ENCODE peak calls at places on chromosome 7, in four cellular contexts. Y is H9, I is colonic mucosa, H is right cardiac atrium. P is an unnamed sample.

GRCh38 chr7:42126475-42127231 is 110.4 kb downstream of the GLI3 start:
- DNase-seq in Y (no peak), H (no peak), I (no peak), P (no peak)

GRCh38 chr7:157494506-157495176 is 157.8 kb downstream of the DNAJB6 start:
- DNase-seq in H (no peak), I (no peak), Y (no peak), P (no peak)

GRCh38 chr7:117283371-117283770 is 39.5 kb downstream of the WNT2 start:
- DNase-seq in H (no peak), I (no peak), Y (no peak), P (no peak)

GRCh38 chr7:24395512-24395911 is 111.5 kb downstream of the NPY start:
- DNase-seq in H (no peak), Y (no peak), I (no peak), P (no peak)

GRCh38 chr7:43625453-43625852 is 42.5 kb downstream of the STK17A start:
- DNase-seq in I (no peak), H (no peak), Y (no peak), P (no peak)

GRCh38 chr7:112669306-112669705 is 120.9 kb downstream of the TMEM168 start:
- DNase-seq in H (no peak), Y (no peak), I (no peak), P (no peak)

GRCh38 chr7:81688622-81689411 is 81.0 kb downstream of the HGF start:
- DNase-seq in I (no peak), Y (no peak), H (no peak), P (no peak)

GRCh38 chr7:151452141-151452571 is 12.2 kb upstream of the CRYGN start:
- DNase-seq in H (peak; percentile 26), I (no peak), Y (peak; percentile 25), P (peak; percentile 29)

GRCh38 chr7:29194594-29195417 is at the start of gene CHN2:
- DNase-seq in H (peak; percentile 84), Y (peak; percentile 67), I (peak; percentile 76), P (peak; percentile 70)

GRCh38 chr7:141872931-141873330 is 31.6 kb upstream of the PRSS37 start:
- DNase-seq in I (no peak), H (no peak), Y (no peak), P (no peak)

GRCh38 chr7:79340212-79340611 is 113.3 kb downstream of the MAGI2 start:
- DNase-seq in Y (no peak), I (no peak), H (no peak), P (no peak)

GRCh38 chr7:107528461-107528860 is 35.3 kb downstream of the COG5 start:
- DNase-seq in Y (no peak), H (no peak), I (no peak), P (no peak)

GRCh38 chr7:73418113-73418703 is 15.4 kb upstream of the FZD9 start:
- DNase-seq in H (no peak), I (no peak), Y (no peak), P (no peak)

GRCh38 chr7:21618706-21619105 is 75.9 kb downstream of the DNAH11 start:
- DNase-seq in I (no peak), Y (no peak), H (no peak), P (no peak)

GRCh38 chr7:143244321-143244720 is 18.9 kb upstream of the GSTK1 start:
- DNase-seq in I (no peak), Y (no peak), H (no peak), P (no peak)

GRCh38 chr7:143248781-143249354 is 14.4 kb upstream of the GSTK1 start:
- DNase-seq in Y (no peak), I (peak; percentile 59), H (no peak), P (no peak)

GRCh38 chr7:143250199-143250598 is 13.0 kb upstream of the GSTK1 start:
- DNase-seq in H (no peak), I (no peak), Y (no peak), P (no peak)

GRCh38 chr7:143245123-143245522 is 18.1 kb upstream of the GSTK1 start:
- DNase-seq in H (no peak), I (no peak), Y (no peak), P (no peak)

GRCh38 chr7:143247372-143247771 is 15.9 kb upstream of the GSTK1 start:
- DNase-seq in Y (no peak), I (no peak), H (no peak), P (no peak)
- H3K4me1 ChIP-seq in Y (no peaks in the 10 kb centered on the region), I (peaks cover 11% of the 10 kb centered on the region), H (no peaks in the 10 kb centered on the region), P (no peaks in the 10 kb centered on the region)

DNA sequence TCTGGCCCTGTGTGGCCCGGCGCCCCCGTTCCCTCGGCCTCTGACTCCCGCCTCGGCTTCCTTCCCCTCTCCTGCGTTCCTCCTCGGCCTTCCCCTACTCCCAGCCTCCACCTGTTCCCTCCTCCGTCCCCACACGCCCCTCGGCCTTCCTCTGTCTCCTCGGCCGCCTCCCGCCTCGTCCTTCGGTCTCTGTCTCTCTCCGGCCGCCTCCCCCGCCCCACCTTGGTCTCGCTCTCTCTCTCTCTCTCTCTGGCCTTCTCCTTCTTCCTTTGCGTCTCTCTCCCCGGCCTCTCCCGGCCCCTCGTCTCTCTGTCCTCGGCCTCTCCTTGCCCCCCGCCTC is 588 bp downstream of the GET4 start:
- DNase-seq in Y (no peak), H (no peak), I (peak; percentile 59), P (no peak)
- H3K4me1 ChIP-seq in Y (peaks cover 2% of the 10 kb centered on the region), H (peaks cover 5% of the 10 kb centered on the region), I (peaks cover 13% of the 10 kb centered on the region), P (peaks cover 22% of the 10 kb centered on the region)

GRCh38 chr7:135971366-135971725 is 5.8 kb downstream of the MTPN start:
- DNase-seq in H (no peak), Y (no peak), I (no peak), P (no peak)
- H3K4me1 ChIP-seq in H (peaks cover 4% of the 10 kb centered on the region), Y (no peaks in the 10 kb centered on the region), I (no peaks in the 10 kb centered on the region), P (peaks cover 7% of the 10 kb centered on the region)

GRCh38 chr7:28045592-28045991 is 135.0 kb downstream of the JAZF1 start:
- DNase-seq in I (no peak), H (no peak), Y (no peak), P (no peak)
- H3K4me1 ChIP-seq in I (no peaks in the 10 kb centered on the region), H (peaks cover 3% of the 10 kb centered on the region), Y (peaks cover 2% of the 10 kb centered on the region), P (peaks cover under 1% of the 10 kb centered on the region)

DNA sequence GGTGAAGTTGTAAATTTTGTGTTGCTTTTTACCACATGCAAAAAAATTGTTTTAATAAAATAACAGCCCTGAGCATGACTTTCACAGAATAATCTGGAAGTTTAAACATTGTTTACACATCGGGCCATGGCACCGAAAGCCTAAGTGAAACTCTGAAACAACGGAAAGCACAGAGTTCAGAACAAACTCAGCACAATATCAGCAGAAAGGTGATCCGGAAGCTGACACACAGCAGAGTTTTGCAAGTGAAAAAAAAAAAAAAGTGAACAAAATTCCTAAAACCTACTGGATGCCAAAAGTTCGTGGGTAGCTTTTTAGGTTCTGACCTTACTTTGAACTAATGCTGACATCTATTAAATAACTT is 39.8 kb downstream of the ELMO1 start:
- DNase-seq in I (no peak), H (no peak), Y (no peak), P (no peak)
- H3K4me1 ChIP-seq in I (no peaks in the 10 kb centered on the region), H (peaks cover 12% of the 10 kb centered on the region), Y (no peaks in the 10 kb centered on the region), P (peaks cover 4% of the 10 kb centered on the region)

GRCh38 chr7:100891555-100891954 is 2.0 kb upstream of the UFSP1 start:
- DNase-seq in Y (no peak), H (no peak), I (no peak), P (no peak)
- H3K4me1 ChIP-seq in Y (peaks cover 2% of the 10 kb centered on the region), H (peaks cover 4% of the 10 kb centered on the region), I (peaks cover 35% of the 10 kb centered on the region), P (peaks cover 7% of the 10 kb centered on the region)